ENCODE peak calls at places on chromosomes 16 and 17, in five cellular contexts. J, I, W, P and O are unnamed samples.
A peak's percentile ranks its signal among the peaks of the same experiment; 100 is the strongest.

GRCh38 chr17:8384801-8385335 is 1.9 kb upstream of the RPL26 start:
- DNase-seq in J (no peak), W (peak; percentile 86), P (peak; percentile 96), I (no peak), O (peak; percentile 91)

GRCh38 chr16:9384141-9384540 is 292.7 kb downstream of the HAPSTR1 start:
- DNase-seq in J (no peak), W (no peak), I (no peak), P (no peak), O (no peak)

GRCh38 chr17:27319536-27320221 is 25.8 kb downstream of the WSB1 start:
- DNase-seq in I (no peak), W (peak; percentile 91), J (no peak), P (no peak), O (peak; percentile 63)

GRCh38 chr17:49886036-49886435 is 38.2 kb upstream of the TAC4 start:
- DNase-seq in J (no peak), P (no peak), W (no peak), I (no peak), O (no peak)

GRCh38 chr17:74126959-74127358 is 76.5 kb upstream of the RPL38 start:
- DNase-seq in J (no peak), P (no peak), W (no peak), I (no peak), O (no peak)

GRCh38 chr16:28984619-28985135 is at the start of gene LAT:
- DNase-seq in P (no peak), J (peak; percentile 73), I (peak; percentile 82), W (no peak), O (no peak)

GRCh38 chr17:13995856-13996635 is 73.3 kb upstream of the COX10 start:
- DNase-seq in P (no peak), I (no peak), W (no peak), J (no peak), O (no peak)

GRCh38 chr16:28846933-28847273 is 755 bp upstream of the TUFM start:
- DNase-seq in I (peak; percentile 18), P (no peak), W (no peak), J (no peak), O (no peak)

GRCh38 chr17:55734128-55734781 is 11.6 kb upstream of the TMEM100 start:
- DNase-seq in I (no peak), W (peak; percentile 24), P (no peak), J (peak; percentile 12), O (no peak)